ENCODE peak calls at places on chromosomes 11 and 22, in four cellular contexts. Y is MM.1S, V is kidney epithelial cell, L is pancreas. F is an unnamed sample.

GRCh38 chr22:24580276-24580675 is 12.6 kb downstream of the LRRC75B start:
- DNase-seq in L (no peak), V (no peak), Y (no peak), F (no peak)

GRCh38 chr22:40190501-40190900 is 12.8 kb downstream of the TNRC6B start:
- DNase-seq in Y (no peak), L (no peak), V (no peak), F (no peak)

GRCh38 chr11:7577883-7578242 is 64.1 kb downstream of the PPFIBP2 start:
- DNase-seq in L (no peak), V (no peak), Y (peak; percentile 76), F (no peak)

GRCh38 chr22:48357961-48358360 is 1469.7 kb downstream of the BRD1 start:
- DNase-seq in Y (no peak), L (no peak), V (no peak), F (no peak)

GRCh38 chr22:48345631-48346030 is 1482.0 kb downstream of the BRD1 start:
- DNase-seq in L (no peak), Y (no peak), V (no peak), F (no peak)

GRCh38 chr11:134120143-134120850 is 51.4 kb downstream of the JAM3 start:
- DNase-seq in V (no peak), L (no peak), Y (no peak), F (peak; percentile 80)

GRCh38 chr22:36891646-36892045 is 21.8 kb upstream of the CSF2RB start:
- DNase-seq in Y (no peak), V (no peak), L (no peak), F (no peak)

GRCh38 chr11:67230406-67230805 is 35.9 kb upstream of the GRK2 start:
- DNase-seq in Y (no peak), L (no peak), V (no peak), F (no peak)

GRCh38 chr11:45259607-45260006 is 26.5 kb downstream of the SYT13 start:
- DNase-seq in L (no peak), V (peak; percentile 84), Y (no peak), F (no peak)

GRCh38 chr11:111852103-111852502 is 19.3 kb downstream of the ALG9 start:
- DNase-seq in L (no peak), V (no peak), Y (no peak), F (no peak)
- H3K36me3 ChIP-seq in L (no peaks in the 10 kb centered on the region), V (no peaks in the 10 kb centered on the region), Y (no peaks in the 10 kb centered on the region), F (no peaks in the 10 kb centered on the region)

DNA sequence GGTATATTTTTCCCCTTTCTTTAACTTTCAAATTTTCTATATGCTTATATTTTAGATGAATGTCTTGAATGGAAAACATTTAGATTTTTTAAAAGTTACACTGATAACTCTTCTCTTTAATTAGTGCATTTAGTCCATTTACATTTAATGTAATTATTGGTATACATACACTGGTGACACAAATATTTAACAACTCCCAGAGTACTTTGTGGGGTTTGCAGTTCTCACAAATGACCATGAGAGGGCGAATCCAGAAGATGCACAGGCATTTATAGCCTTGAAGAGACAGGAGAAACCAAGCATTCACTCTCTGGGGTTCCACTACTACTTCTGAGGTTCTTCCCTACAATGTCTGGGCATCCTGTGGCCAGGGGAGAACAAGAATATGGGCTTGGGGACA is 125.1 kb downstream of the TIMP3 start:
- DNase-seq in V (no peak), L (no peak), Y (peak; percentile 45), F (no peak)
- H3K36me3 ChIP-seq in V (no peaks in the 10 kb centered on the region), L (no peaks in the 10 kb centered on the region), Y (no peaks in the 10 kb centered on the region), F (no peaks in the 10 kb centered on the region)

GRCh38 chr11:114166897-114167323 is 107.4 kb downstream of the ZBTB16 start:
- DNase-seq in V (peak; percentile 55), Y (peak; percentile 87), L (no peak), F (no peak)
- H3K36me3 ChIP-seq in V (no peaks in the 10 kb centered on the region), Y (no peaks in the 10 kb centered on the region), L (no peaks in the 10 kb centered on the region), F (no peaks in the 10 kb centered on the region)

DNA sequence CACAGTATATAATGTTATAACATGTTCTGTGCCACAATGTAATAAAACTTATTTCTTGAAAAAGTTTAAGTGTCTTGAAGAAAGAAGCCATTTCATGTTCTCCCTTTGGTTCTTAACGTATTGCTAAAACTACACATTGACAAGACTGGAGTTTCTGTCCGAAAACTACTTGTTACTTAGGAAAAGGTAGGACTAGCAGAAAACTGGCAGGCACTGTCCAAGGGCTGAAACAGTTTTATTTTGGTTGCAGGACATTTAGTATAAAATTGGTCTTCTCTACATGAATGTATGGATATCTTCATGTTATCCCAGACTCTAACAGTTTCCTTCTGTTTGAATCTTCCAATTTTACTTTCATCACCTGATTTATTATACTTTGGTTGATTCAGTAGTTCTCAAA is 1027.1 kb downstream of the LRRC4C start:
- DNase-seq in V (no peak), Y (no peak), L (no peak), F (no peak)
- H3K36me3 ChIP-seq in V (no peaks in the 10 kb centered on the region), Y (no peaks in the 10 kb centered on the region), L (no peaks in the 10 kb centered on the region), F (no peaks in the 10 kb centered on the region)

DNA sequence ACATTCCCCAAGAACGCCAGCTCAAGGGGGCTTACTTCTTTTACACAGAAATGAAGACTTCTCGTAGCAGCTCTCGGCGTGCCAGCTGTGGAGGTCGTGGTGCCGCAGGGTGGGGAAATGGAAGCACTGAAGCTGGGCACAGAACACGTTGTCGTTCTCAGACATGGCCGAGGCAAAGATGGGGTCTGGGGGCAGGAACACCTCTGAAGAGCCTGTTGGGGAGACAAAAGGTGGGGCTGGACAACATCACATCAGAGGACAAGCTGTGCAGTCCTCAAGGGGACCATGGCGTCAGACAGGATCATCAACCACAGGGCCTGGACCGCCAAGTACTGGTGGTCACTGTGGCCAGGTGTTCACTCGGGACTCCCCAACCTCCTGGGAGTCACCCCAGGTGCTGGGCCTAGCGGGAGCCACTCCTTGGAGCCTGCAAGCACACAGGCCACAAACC is 65.2 kb downstream of the DGCR2 start:
- DNase-seq in L (no peak), V (no peak), Y (no peak), F (no peak)
- H3K36me3 ChIP-seq in L (no peaks in the 10 kb centered on the region), V (no peaks in the 10 kb centered on the region), Y (no peaks in the 10 kb centered on the region), F (no peaks in the 10 kb centered on the region)

F was measured in uterus.